ENCODE peak calls at places on chromosomes 7 and 10, in six cellular contexts. One of them, this sample, is unnamed.

GRCh38 chr10:74930962-74931361 is 104.6 kb downstream of the KAT6B start:
- DNase-seq in naive thymus-derived CD4-positive, alpha-beta T cell: no peak
- DNase-seq in cardiac fibroblast: no peak
- DNase-seq in thoracic aorta: no peak
- DNase-seq in brain microvascular endothelial cell: no peak
- DNase-seq in DND-41: no peak
- DNase-seq in this sample: no peak

GRCh38 chr10:76149182-76149581 is 717.8 kb downstream of the LRMDA start:
- DNase-seq in brain microvascular endothelial cell: no peak
- DNase-seq in thoracic aorta: no peak
- DNase-seq in DND-41: no peak
- DNase-seq in naive thymus-derived CD4-positive, alpha-beta T cell: no peak
- DNase-seq in cardiac fibroblast: no peak
- DNase-seq in this sample: no peak

GRCh38 chr7:70480913-70481579 is 650.9 kb upstream of the GALNT17 start:
- DNase-seq in brain microvascular endothelial cell: no peak
- DNase-seq in DND-41: no peak
- DNase-seq in thoracic aorta: no peak
- DNase-seq in cardiac fibroblast: no peak
- DNase-seq in naive thymus-derived CD4-positive, alpha-beta T cell: no peak
- DNase-seq in this sample: no peak

GRCh38 chr10:62224606-62225005 is 44.0 kb downstream of the RTKN2 start:
- DNase-seq in naive thymus-derived CD4-positive, alpha-beta T cell: no peak
- DNase-seq in thoracic aorta: no peak
- DNase-seq in DND-41: no peak
- DNase-seq in cardiac fibroblast: peak; percentile 54
- DNase-seq in brain microvascular endothelial cell: peak; percentile 47
- DNase-seq in this sample: no peak

GRCh38 chr10:44297963-44298362 is 86.9 kb downstream of the CXCL12 start:
- DNase-seq in thoracic aorta: no peak
- DNase-seq in brain microvascular endothelial cell: no peak
- DNase-seq in naive thymus-derived CD4-positive, alpha-beta T cell: no peak
- DNase-seq in DND-41: no peak
- DNase-seq in cardiac fibroblast: no peak
- DNase-seq in this sample: no peak

GRCh38 chr10:17109475-17110207 is 20.0 kb downstream of the CUBN start:
- DNase-seq in DND-41: no peak
- DNase-seq in cardiac fibroblast: peak; percentile 40
- DNase-seq in thoracic aorta: no peak
- DNase-seq in naive thymus-derived CD4-positive, alpha-beta T cell: no peak
- DNase-seq in brain microvascular endothelial cell: peak; percentile 60
- DNase-seq in this sample: no peak

GRCh38 chr10:32155075-32155516 is 98.9 kb upstream of the KIF5B start:
- DNase-seq in brain microvascular endothelial cell: peak; percentile 80
- DNase-seq in naive thymus-derived CD4-positive, alpha-beta T cell: no peak
- DNase-seq in DND-41: no peak
- DNase-seq in thoracic aorta: no peak
- DNase-seq in cardiac fibroblast: peak; percentile 82
- DNase-seq in this sample: no peak

GRCh38 chr10:74593470-74593869 is 232.9 kb upstream of the KAT6B start:
- DNase-seq in cardiac fibroblast: peak; percentile 65
- DNase-seq in brain microvascular endothelial cell: peak; percentile 8
- DNase-seq in DND-41: no peak
- DNase-seq in thoracic aorta: no peak
- DNase-seq in naive thymus-derived CD4-positive, alpha-beta T cell: no peak
- DNase-seq in this sample: peak; percentile 46

GRCh38 chr10:78035437-78035836 is 1.8 kb downstream of the RPS24 start:
- DNase-seq in DND-41: no peak
- DNase-seq in naive thymus-derived CD4-positive, alpha-beta T cell: no peak
- DNase-seq in brain microvascular endothelial cell: no peak
- DNase-seq in thoracic aorta: no peak
- DNase-seq in cardiac fibroblast: no peak
- DNase-seq in this sample: no peak
- H3K4me3 ChIP-seq in DND-41: peak overlapping the region; percentile 96
- H3K4me3 ChIP-seq in naive thymus-derived CD4-positive, alpha-beta T cell: no peak overlapping the region
- H3K4me3 ChIP-seq in brain microvascular endothelial cell: peak overlapping the region; percentile 100
- H3K4me3 ChIP-seq in thoracic aorta: no peak overlapping the region
- H3K4me3 ChIP-seq in cardiac fibroblast: no peak overlapping the region
- H3K4me3 ChIP-seq in this sample: no peak overlapping the region

DNA sequence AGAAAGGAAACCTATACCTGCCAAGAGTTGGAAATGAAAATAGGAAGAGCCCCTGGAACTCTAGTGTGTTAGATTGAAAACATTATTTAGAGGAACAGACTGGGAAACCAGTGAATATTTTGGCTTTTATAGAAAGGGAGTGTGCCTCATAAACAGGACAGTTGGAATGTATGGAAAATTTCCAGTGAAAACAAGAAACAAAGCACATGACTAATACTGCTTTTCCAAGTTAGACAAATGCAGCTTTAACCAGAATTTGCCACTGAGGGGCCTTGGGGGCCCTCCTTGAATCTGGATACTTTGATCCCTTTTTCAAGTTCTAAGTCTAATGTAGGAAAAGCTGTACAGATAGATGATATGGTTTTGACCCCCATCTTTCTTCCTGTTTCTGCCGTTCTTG is 21.2 kb downstream of the ITGB8 start:
- DNase-seq in cardiac fibroblast: peak; percentile 70
- DNase-seq in DND-41: no peak
- DNase-seq in thoracic aorta: no peak
- DNase-seq in naive thymus-derived CD4-positive, alpha-beta T cell: no peak
- DNase-seq in brain microvascular endothelial cell: no peak
- DNase-seq in this sample: peak; percentile 41
- H3K4me3 ChIP-seq in cardiac fibroblast: no peak overlapping the region
- H3K4me3 ChIP-seq in DND-41: no peak overlapping the region
- H3K4me3 ChIP-seq in thoracic aorta: no peak overlapping the region
- H3K4me3 ChIP-seq in naive thymus-derived CD4-positive, alpha-beta T cell: no peak overlapping the region
- H3K4me3 ChIP-seq in brain microvascular endothelial cell: no peak overlapping the region
- H3K4me3 ChIP-seq in this sample: no peak overlapping the region

DNA sequence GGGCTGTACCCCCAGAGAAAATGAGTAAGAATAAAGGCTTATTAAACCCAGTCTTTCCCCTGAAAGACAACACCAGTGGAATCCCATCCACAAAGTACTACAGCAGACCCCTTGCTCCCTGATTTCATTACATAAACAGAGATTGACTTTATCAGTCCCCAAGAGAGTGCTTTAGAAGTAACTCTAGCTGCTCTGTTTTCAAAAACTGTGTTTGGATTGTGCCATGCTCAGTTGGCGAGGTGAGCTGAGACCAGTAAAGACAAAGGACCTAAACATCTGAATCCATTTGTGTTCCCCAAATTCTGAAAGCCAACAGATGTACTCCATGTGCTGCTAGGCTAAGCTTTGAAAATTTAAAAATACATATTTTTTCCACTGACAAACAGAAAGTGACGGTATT is 127.0 kb downstream of the ATE1 start:
- DNase-seq in naive thymus-derived CD4-positive, alpha-beta T cell: no peak
- DNase-seq in brain microvascular endothelial cell: no peak
- DNase-seq in cardiac fibroblast: no peak
- DNase-seq in thoracic aorta: no peak
- DNase-seq in DND-41: no peak
- DNase-seq in this sample: no peak
- H3K4me3 ChIP-seq in naive thymus-derived CD4-positive, alpha-beta T cell: no peak overlapping the region
- H3K4me3 ChIP-seq in brain microvascular endothelial cell: no peak overlapping the region
- H3K4me3 ChIP-seq in cardiac fibroblast: no peak overlapping the region
- H3K4me3 ChIP-seq in thoracic aorta: no peak overlapping the region
- H3K4me3 ChIP-seq in DND-41: no peak overlapping the region
- H3K4me3 ChIP-seq in this sample: no peak overlapping the region

GRCh38 chr7:35259555-35259954 is 5.7 kb upstream of the TBX20 start:
- DNase-seq in cardiac fibroblast: peak; percentile 51
- DNase-seq in brain microvascular endothelial cell: no peak
- DNase-seq in DND-41: no peak
- DNase-seq in naive thymus-derived CD4-positive, alpha-beta T cell: no peak
- DNase-seq in thoracic aorta: no peak
- DNase-seq in this sample: no peak

GRCh38 chr7:35261476-35262285 is 7.8 kb upstream of the TBX20 start:
- DNase-seq in cardiac fibroblast: no peak
- DNase-seq in thoracic aorta: no peak
- DNase-seq in naive thymus-derived CD4-positive, alpha-beta T cell: no peak
- DNase-seq in DND-41: no peak
- DNase-seq in brain microvascular endothelial cell: no peak
- DNase-seq in this sample: no peak

GRCh38 chr7:35258891-35259537 is 5.1 kb upstream of the TBX20 start:
- DNase-seq in brain microvascular endothelial cell: no peak
- DNase-seq in cardiac fibroblast: no peak
- DNase-seq in DND-41: no peak
- DNase-seq in thoracic aorta: no peak
- DNase-seq in naive thymus-derived CD4-positive, alpha-beta T cell: no peak
- DNase-seq in this sample: no peak

GRCh38 chr7:35260254-35260653 is 6.4 kb upstream of the TBX20 start:
- DNase-seq in naive thymus-derived CD4-positive, alpha-beta T cell: no peak
- DNase-seq in cardiac fibroblast: no peak
- DNase-seq in brain microvascular endothelial cell: no peak
- DNase-seq in thoracic aorta: no peak
- DNase-seq in DND-41: no peak
- DNase-seq in this sample: no peak

DNA sequence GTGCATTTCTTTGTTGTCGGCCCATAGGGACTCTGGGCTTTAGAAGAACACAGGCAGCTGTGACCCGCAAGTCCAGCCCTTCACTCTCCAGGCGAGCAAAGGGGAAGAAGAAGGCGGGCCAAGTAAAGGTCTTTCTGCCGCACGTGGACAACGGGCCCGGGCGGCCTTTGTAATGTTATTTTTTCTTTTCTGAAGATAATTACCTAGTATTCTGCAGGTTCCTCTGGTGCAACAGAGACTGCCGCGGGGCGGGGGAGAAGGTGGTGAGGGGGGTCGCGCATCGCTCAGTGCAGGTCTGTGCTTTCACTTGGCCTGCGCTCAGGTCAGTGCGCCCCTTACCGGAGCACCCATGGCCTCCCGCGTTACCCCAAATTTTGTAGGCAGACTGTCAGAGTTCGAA is 7.1 kb upstream of the TBX20 start:
- DNase-seq in cardiac fibroblast: no peak
- DNase-seq in brain microvascular endothelial cell: no peak
- DNase-seq in thoracic aorta: no peak
- DNase-seq in DND-41: no peak
- DNase-seq in naive thymus-derived CD4-positive, alpha-beta T cell: no peak
- DNase-seq in this sample: no peak
- H3K4me3 ChIP-seq in cardiac fibroblast: no peak overlapping the region
- H3K4me3 ChIP-seq in brain microvascular endothelial cell: no peak overlapping the region
- H3K4me3 ChIP-seq in thoracic aorta: no peak overlapping the region
- H3K4me3 ChIP-seq in DND-41: no peak overlapping the region
- H3K4me3 ChIP-seq in naive thymus-derived CD4-positive, alpha-beta T cell: no peak overlapping the region
- H3K4me3 ChIP-seq in this sample: no peak overlapping the region